ENCODE peak calls at places on chromosomes 12 and 14, in ten cellular contexts. T is heart left ventricle, U is gastrocnemius medialis, Z is WTC11, P is progenitor cell of endocrine pancreas, V is HepG2, C is GM20000, W is pancreas, Q is foreskin fibroblast, Y is natural killer cell. X is an unnamed sample.

GRCh38 chr12:114355389-114356088 is 50.4 kb downstream of the TBX5 start:
- DNase-seq in Q (no peak), U (no peak), W (no peak), P (no peak), V (peak), Y (no peak), Z (peak), C (no peak), T (peak), X (no peak)

GRCh38 chr12:4535092-4535491 is 3.6 kb upstream of the RAD51AP1 start:
- DNase-seq in U (no peak), W (no peak), Q (no peak), Z (no peak), T (no peak), P (no peak), C (no peak), Y (no peak), V (no peak), X (no peak)

GRCh38 chr12:9798008-9798619 is 29.2 kb upstream of the KLRF1 start:
- DNase-seq in T (no peak), C (peak), P (peak), V (peak), Y (no peak), Q (peak), Z (peak), W (peak), U (no peak), X (no peak)

GRCh38 chr12:92593734-92594402 is 108.9 kb upstream of the PLEKHG7 start:
- DNase-seq in V (peak), T (no peak), W (no peak), C (peak), P (no peak), U (peak), Q (peak), Z (no peak), Y (peak), X (no peak)

GRCh38 chr12:124211753-124212152 is 83.1 kb upstream of the RFLNA start:
- DNase-seq in P (no peak), T (no peak), Q (no peak), Z (no peak), C (no peak), Y (no peak), U (no peak), W (no peak), V (no peak), X (no peak)

GRCh38 chr12:62191747-62192485 is 68.3 kb upstream of the USP15 start:
- DNase-seq in Z (peak), Y (no peak), W (no peak), U (no peak), T (peak), C (peak), V (no peak), Q (peak), P (peak), X (peak)

GRCh38 chr14:60220917-60221316 is 28.1 kb upstream of the PPM1A start:
- DNase-seq in Z (no peak), U (no peak), Q (no peak), W (no peak), C (no peak), V (no peak), T (no peak), P (no peak), Y (no peak), X (no peak)

GRCh38 chr12:13038491-13039161 is 5.6 kb upstream of the FAM234B start:
- DNase-seq in U (no peak), W (no peak), T (no peak), C (no peak), Q (peak), Z (no peak), P (no peak), Y (no peak), V (no peak), X (no peak)

GRCh38 chr12:31647106-31647505 is 12.4 kb upstream of the ETFBKMT start:
- DNase-seq in W (no peak), T (no peak), Z (no peak), Y (no peak), C (no peak), U (no peak), Q (no peak), P (no peak), V (no peak), X (no peak)

DNA sequence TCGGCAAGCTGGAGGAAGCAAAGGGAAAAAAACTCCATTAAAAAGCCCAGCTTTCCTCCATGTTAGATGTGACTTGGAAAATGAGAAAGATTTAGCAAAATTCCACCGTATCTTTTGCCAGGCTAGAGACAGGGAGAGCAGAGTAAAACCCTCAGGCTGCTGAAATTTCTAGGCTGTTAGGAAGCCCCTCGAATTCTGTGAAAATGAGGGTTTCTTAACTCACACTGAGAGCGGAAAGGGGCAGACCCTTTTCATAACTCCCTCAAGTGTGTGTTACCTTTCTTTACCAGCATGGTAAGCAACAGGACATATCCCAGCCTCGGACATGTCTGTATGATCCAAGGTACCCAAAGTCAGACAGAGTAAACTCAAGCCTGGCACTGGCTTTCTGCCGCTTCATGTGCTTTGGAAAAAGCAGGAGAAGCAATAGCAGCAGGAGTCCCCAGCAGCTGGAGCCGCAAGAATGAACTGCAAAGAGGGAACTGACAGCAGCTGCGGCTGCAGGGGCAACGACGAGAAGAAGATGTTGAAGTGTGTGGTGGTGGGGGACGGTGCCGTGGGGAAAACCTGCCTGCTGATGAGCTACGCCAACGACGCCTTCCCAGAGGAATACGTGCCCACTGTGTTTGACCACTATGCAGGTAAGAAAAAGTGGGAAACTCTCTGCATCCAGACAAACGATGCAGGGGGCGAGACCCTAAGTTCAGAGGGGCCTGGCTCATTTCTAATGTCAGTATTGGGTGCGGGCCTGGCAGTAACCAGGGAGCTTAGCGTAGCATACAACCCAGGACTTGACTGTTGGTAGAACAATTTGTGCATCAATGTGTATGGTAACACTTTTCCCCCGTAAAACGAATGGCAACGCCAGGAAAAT is at the start of gene RHOJ:
- DNase-seq in T (peak), Z (peak), Y (no peak), P (no peak), V (no peak), W (no peak), U (no peak), C (no peak), Q (no peak), X (no peak)
- TF ChIP-seq CTCF in T (no peak), Z (no peak), Y (no peak), P (no peak), V (no peak), W (no peak), U (no peak), C (no peak), Q (no peak), X (no peak)

DNA sequence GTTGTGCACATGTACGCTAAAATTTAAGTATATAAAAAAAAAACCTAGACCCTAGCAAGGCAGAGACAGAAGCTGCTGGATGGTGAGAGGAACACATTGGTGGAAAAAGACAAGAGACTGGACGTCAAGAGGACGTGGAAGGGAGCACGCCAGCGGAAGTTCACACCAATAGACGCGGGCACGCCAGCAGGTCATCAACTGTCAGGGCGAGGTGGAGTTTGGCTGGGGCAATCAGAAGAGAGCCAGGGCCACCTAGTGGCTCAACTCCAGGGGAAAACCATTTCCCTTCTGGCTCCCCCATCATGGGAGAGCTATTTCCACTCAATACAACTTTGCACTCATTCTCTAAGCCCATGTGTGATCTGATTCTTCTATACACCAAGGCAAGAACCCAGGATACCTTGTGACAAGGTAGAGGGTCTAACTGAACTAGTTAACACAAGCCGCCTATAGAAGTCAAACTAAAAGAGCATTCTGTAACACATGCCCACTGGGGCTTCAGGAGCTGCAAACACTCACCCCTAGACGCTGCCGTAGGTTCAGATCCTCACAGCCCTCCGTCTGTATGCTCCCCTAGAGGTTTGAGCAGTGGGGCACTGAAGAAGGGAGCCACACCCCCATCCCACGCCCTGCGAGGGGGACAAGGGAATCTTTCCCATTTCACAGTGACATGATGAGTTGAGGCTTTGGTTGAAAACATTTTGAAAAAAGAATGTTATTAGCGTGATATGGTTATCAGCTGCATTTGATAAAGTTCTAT is 702.7 kb downstream of the TMTC2 start:
- DNase-seq in V (no peak), C (peak), T (no peak), U (no peak), W (peak), Y (no peak), Z (peak), Q (no peak), P (no peak), X (peak)
- TF ChIP-seq CTCF in V (peak), C (no peak), T (peak), U (no peak), W (no peak), Y (no peak), Z (peak), Q (no peak), P (peak), X (peak)

DNA sequence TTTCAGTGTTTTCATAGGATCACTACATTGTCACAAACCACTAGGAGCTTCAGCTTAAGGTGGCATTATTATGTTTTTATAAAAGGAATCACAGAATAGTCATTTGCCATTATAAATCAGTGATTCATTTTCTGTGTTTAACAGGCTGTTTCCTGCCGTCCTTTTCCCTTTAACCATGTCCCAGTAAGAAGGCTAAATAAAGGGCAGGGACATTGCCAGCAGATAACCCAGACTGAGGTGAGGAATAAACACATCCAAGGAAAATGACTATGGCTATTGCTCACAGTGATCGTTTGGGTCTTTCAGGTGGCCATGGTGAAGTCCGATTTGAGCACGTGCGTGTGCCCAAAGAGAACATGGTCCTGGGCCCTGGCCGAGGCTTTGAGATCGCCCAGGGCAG is 17.9 kb upstream of the ALDH2 start:
- DNase-seq in W (no peak), Q (no peak), P (no peak), U (no peak), Y (no peak), Z (no peak), V (no peak), C (no peak), T (no peak), X (no peak)
- TF ChIP-seq CTCF in W (no peak), Q (no peak), P (no peak), U (no peak), Y (no peak), Z (no peak), V (no peak), C (no peak), T (no peak), X (no peak)

GRCh38 chr12:81610955-81611889 is 147.9 kb downstream of the PPFIA2 start:
- DNase-seq in C (no peak), W (no peak), Z (peak), Q (no peak), Y (no peak), V (peak), T (no peak), P (no peak), U (no peak), X (peak)
- TF ChIP-seq CTCF in C (peak), W (no peak), Z (no peak), Q (no peak), Y (no peak), V (peak), T (peak), P (peak), U (no peak), X (no peak)

GRCh38 chr12:67773896-67774295 is 125.4 kb downstream of the DYRK2 start:
- DNase-seq in W (no peak), P (no peak), Z (no peak), C (no peak), T (no peak), V (no peak), U (no peak), Q (no peak), Y (no peak), X (no peak)
- TF ChIP-seq CTCF in W (no peak), P (no peak), Z (no peak), C (no peak), T (no peak), V (no peak), U (no peak), Q (no peak), Y (no peak), X (no peak)

GRCh38 chr12:66550626-66551025 is 128.2 kb downstream of the GRIP1 start:
- DNase-seq in W (no peak), Z (no peak), P (no peak), T (no peak), Q (no peak), U (no peak), Y (no peak), C (no peak), V (no peak), X (no peak)

GRCh38 chr12:66552753-66553152 is 126.1 kb downstream of the GRIP1 start:
- DNase-seq in U (no peak), Y (no peak), P (no peak), C (no peak), W (no peak), V (no peak), Q (no peak), Z (no peak), T (no peak), X (no peak)

DNA sequence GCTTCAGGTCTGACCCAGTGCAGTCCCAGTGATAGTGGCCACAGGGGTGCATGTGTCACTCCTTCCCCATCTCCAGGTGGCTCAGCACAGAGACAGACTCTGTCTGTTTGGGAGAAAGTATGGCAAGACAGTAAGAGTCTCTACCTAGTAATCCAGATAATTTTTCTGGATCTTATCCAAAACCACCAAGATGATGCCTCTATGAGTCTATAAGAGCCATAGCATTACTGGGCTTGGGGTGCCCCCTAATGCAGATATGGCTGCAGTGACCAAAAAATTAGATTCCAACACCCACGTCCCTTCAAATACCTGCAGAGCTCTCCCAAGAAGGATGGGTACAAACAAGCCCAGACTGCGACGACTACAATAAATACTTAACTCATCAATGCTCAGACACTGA is 123.8 kb downstream of the GRIP1 start:
- DNase-seq in Z (no peak), Q (no peak), T (no peak), W (no peak), Y (no peak), U (no peak), V (no peak), C (no peak), P (no peak), X (no peak)
- TF ChIP-seq CTCF in Z (no peak), Q (no peak), T (no peak), W (no peak), Y (no peak), U (no peak), V (no peak), C (no peak), P (no peak), X (no peak)

GRCh38 chr12:64236549-64236948 is 14.5 kb upstream of the KICS2 start:
- DNase-seq in P (no peak), W (no peak), C (no peak), Y (no peak), V (no peak), Z (no peak), Q (no peak), U (no peak), T (no peak), X (no peak)
- TF ChIP-seq CTCF in P (no peak), W (no peak), C (no peak), Y (no peak), V (peak), Z (no peak), Q (peak), U (no peak), T (no peak), X (no peak)